ENCODE peak calls at places on chromosomes 2 and 18, in nine cellular contexts. H is HCT116, D is psoas muscle, K is body of pancreas, U is ovary, W is PC-3, J is AG04450, R is H9, Z is testis. G is an unnamed sample.

GRCh38 chr2:153287109-153287801 is 191.3 kb downstream of the RPRM start:
- DNase-seq in H (peak; percentile 47), D (no peak), K (peak; percentile 36), U (no peak), W (peak; percentile 12), J (no peak), R (peak; percentile 93), Z (peak; percentile 46), G (no peak)

GRCh38 chr2:230870544-230871360 is 6.0 kb downstream of the ITM2C start:
- DNase-seq in H (no peak), D (no peak), K (no peak), U (no peak), W (no peak), J (no peak), R (no peak), Z (no peak), G (peak; percentile 57)

GRCh38 chr2:171149986-171150693 is 10.6 kb downstream of the TLK1 start:
- DNase-seq in H (no peak), D (no peak), K (no peak), U (no peak), W (no peak), J (no peak), R (no peak), Z (no peak), G (no peak)

GRCh38 chr2:136486115-136486514 is 279.2 kb upstream of the THSD7B start:
- DNase-seq in H (no peak), D (no peak), K (no peak), U (no peak), W (no peak), J (no peak), R (no peak), Z (no peak), G (no peak)

GRCh38 chr2:10777842-10778723 is 34.5 kb downstream of the PDIA6 start:
- DNase-seq in H (no peak), D (no peak), K (no peak), U (no peak), W (no peak), J (no peak), R (no peak), Z (peak; percentile 10), G (no peak)

GRCh38 chr2:109454764-109455394 is 158.9 kb downstream of the SEPTIN10 start:
- DNase-seq in H (no peak), D (no peak), K (no peak), U (no peak), W (no peak), J (no peak), R (no peak), Z (no peak), G (peak; percentile 42)

GRCh38 chr2:7915302-7916200 is 766.3 kb upstream of the ID2 start:
- DNase-seq in H (no peak), D (no peak), K (no peak), U (no peak), W (no peak), J (no peak), R (no peak), Z (peak; percentile 22), G (no peak)

GRCh38 chr2:195270466-195270865 is 386.6 kb upstream of the SLC39A10 start:
- DNase-seq in H (no peak), D (no peak), K (no peak), U (no peak), W (no peak), J (no peak), R (no peak), Z (no peak), G (no peak)

GRCh38 chr2:3666613-3666975 is 8.6 kb downstream of the ALLC start:
- DNase-seq in H (no peak), D (no peak), K (no peak), U (no peak), W (no peak), J (no peak), R (no peak), Z (no peak), G (no peak)

GRCh38 chr2:74585406-74586182 is 31.1 kb downstream of the DOK1 start:
- DNase-seq in H (no peak), D (no peak), K (no peak), U (no peak), W (no peak), J (no peak), R (no peak), Z (no peak), G (peak; percentile 53)

GRCh38 chr2:102137138-102137537 is 5.4 kb upstream of the IL1R1 start:
- DNase-seq in H (no peak), D (no peak), K (no peak), U (no peak), W (no peak), J (no peak), R (no peak), Z (no peak), G (no peak)

GRCh38 chr2:42254186-42254911 is 85.2 kb downstream of the EML4 start:
- DNase-seq in H (no peak), D (no peak), K (no peak), U (no peak), W (no peak), J (no peak), R (no peak), Z (no peak), G (no peak)

GRCh38 chr18:34342960-34343359 is 118.2 kb upstream of the NOL4 start:
- DNase-seq in H (no peak), D (no peak), K (no peak), U (no peak), W (peak; percentile 73), J (no peak), R (no peak), Z (no peak), G (no peak)

GRCh38 chr18:76126327-76126726 is 368.7 kb downstream of the ZNF516 start:
- DNase-seq in H (no peak), D (no peak), K (no peak), U (no peak), W (no peak), J (no peak), R (peak; percentile 60), Z (peak; percentile 36), G (no peak)

GRCh38 chr18:38362286-38362792 is 796.7 kb upstream of the CELF4 start:
- DNase-seq in H (no peak), D (no peak), K (no peak), U (no peak), W (no peak), J (no peak), R (peak; percentile 33), Z (no peak), G (no peak)

GRCh38 chr18:38368246-38368645 is 802.6 kb upstream of the CELF4 start:
- DNase-seq in H (no peak), D (no peak), K (peak; percentile 60), U (no peak), W (no peak), J (no peak), R (no peak), Z (no peak), G (no peak)

GRCh38 chr18:38368886-38369285 is 803.3 kb upstream of the CELF4 start:
- DNase-seq in H (no peak), D (no peak), K (no peak), U (no peak), W (peak; percentile 1), J (no peak), R (no peak), Z (no peak), G (no peak)

GRCh38 chr18:38369772-38370690 is 804.4 kb upstream of the CELF4 start:
- DNase-seq in H (no peak), D (no peak), K (no peak), U (no peak), W (no peak), J (no peak), R (no peak), Z (no peak), G (no peak)

GRCh38 chr18:38367473-38367872 is 801.9 kb upstream of the CELF4 start:
- DNase-seq in H (no peak), D (no peak), K (no peak), U (no peak), W (no peak), J (no peak), R (no peak), Z (no peak), G (no peak)
- TF ChIP-seq CTCF in H (no peak), D (no peak), K (no peak), U (no peak), W (no peak), J (no peak), R (peak; percentile 55), Z (no peak), G (no peak)

GRCh38 chr18:56200381-56200831 is 438.0 kb downstream of the TXNL1 start:
- DNase-seq in H (no peak), D (no peak), K (no peak), U (no peak), W (peak; percentile 64), J (peak; percentile 61), R (no peak), Z (no peak), G (no peak)
- H3K27me3 ChIP-seq in H (no peaks in the 10 kb centered on the region), D (no peaks in the 10 kb centered on the region), K (no peaks in the 10 kb centered on the region), U (no peaks in the 10 kb centered on the region), W (no peaks in the 10 kb centered on the region), J (no peaks in the 10 kb centered on the region), R (no peaks in the 10 kb centered on the region), Z (no peaks in the 10 kb centered on the region), G (no peaks in the 10 kb centered on the region)

GRCh38 chr2:31504305-31504704 is 76.4 kb downstream of the SRD5A2 start:
- DNase-seq in H (no peak), D (no peak), K (no peak), U (no peak), W (no peak), J (no peak), R (no peak), Z (no peak), G (no peak)

DNA sequence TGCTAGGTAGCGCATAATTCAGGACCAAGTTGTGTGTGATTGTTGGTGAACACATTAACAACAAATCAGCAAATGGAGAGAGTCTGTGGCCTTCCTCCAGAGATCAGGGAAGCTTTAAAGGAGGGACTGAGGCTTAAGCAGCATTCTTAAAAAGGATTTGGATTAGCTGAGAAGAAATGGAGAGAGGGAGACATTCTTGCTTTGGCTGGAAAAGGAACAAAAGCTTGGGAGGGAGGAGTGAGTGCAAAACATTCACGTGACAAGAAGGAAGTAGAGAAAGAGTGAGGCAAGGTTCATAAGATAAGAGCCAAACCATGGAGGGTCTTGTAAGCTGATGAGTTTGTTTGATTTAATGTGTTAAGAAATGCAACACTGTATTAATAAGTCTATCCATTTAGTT is 75.6 kb downstream of the SRD5A2 start:
- DNase-seq in H (no peak), D (no peak), K (no peak), U (no peak), W (no peak), J (no peak), R (no peak), Z (no peak), G (no peak)
- H3K9me3 ChIP-seq in H (no peaks in the 10 kb centered on the region), D (no peaks in the 10 kb centered on the region), K (no peaks in the 10 kb centered on the region), U (no peaks in the 10 kb centered on the region), W (no peaks in the 10 kb centered on the region), J (no peaks in the 10 kb centered on the region), R (no peaks in the 10 kb centered on the region), Z (no peaks in the 10 kb centered on the region), G (no peaks in the 10 kb centered on the region)

DNA sequence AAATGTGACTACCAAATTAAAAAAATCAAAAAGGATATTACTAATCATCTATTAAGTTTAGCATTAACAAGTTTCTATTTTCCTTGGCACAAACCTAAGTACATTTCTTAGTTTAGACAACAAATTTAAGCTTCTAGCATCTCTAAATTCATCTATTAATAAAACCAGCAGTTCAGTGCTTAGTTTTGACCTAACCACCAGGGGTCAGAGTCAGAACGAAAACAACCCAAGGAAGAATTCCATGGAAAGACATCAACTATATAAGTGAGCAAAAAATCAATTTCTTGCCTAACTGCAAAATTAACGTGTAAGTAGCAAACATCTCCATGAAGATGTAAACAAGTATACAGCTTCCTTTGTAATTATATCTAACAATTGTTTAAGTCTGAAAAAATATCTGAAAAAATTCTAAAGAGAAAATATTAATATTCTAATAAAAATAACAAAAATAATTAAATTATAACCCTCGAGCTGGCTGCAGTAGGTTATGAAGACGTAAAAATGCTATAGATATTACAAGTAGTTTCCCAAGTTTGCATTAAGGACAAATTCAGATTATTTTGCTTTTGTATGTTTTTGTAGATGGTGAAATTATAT is 83.7 kb downstream of the CERKL start:
- DNase-seq in H (peak; percentile 54), D (no peak), K (no peak), U (no peak), W (peak; percentile 65), J (no peak), R (no peak), Z (no peak), G (no peak)
- TF ChIP-seq CTCF in H (peak; percentile 68), D (peak; percentile 14), K (no peak), U (no peak), W (peak; percentile 75), J (peak; percentile 62), R (peak; percentile 70), Z (peak; percentile 11), G (peak; percentile 74)

G was measured in Peyer's patch.